ENCODE peak calls at places on chromosomes 12 and 14, in eight cellular contexts. F, I, E, Z, L, Y, R and K are unnamed samples.

GRCh38 chr12:89390802-89391673 is 38.7 kb upstream of the DUSP6 start:
- DNase-seq in R (no peak), Y (no peak), Z (peak), F (peak), L (no peak), E (no peak), I (no peak), K (no peak)

GRCh38 chr12:132478433-132478803 is 11.5 kb upstream of the FBRSL1 start:
- DNase-seq in Y (no peak), F (no peak), R (no peak), Z (no peak), L (no peak), E (no peak), I (no peak), K (no peak)

GRCh38 chr14:31583043-31583442 is 21.8 kb downstream of the NUBPL start:
- DNase-seq in L (no peak), Y (no peak), I (no peak), Z (no peak), E (no peak), R (no peak), F (no peak), K (no peak)

GRCh38 chr14:32303865-32304264 is 25.2 kb upstream of the AKAP6 start:
- DNase-seq in F (no peak), E (no peak), I (no peak), Y (no peak), R (no peak), Z (no peak), L (no peak), K (no peak)

GRCh38 chr14:42965512-42965911 is 1358.8 kb downstream of the LRFN5 start:
- DNase-seq in Z (no peak), E (no peak), Y (no peak), I (no peak), L (no peak), F (no peak), R (no peak), K (no peak)

GRCh38 chr12:80967565-80967964 is 29.8 kb upstream of the LIN7A start:
- DNase-seq in I (no peak), Y (no peak), E (no peak), Z (no peak), F (no peak), L (no peak), R (no peak), K (no peak)

GRCh38 chr14:61444215-61444768 is 122.9 kb downstream of the PRKCH start:
- DNase-seq in E (no peak), L (no peak), I (no peak), Y (peak), R (peak), Z (no peak), F (no peak), K (no peak)

GRCh38 chr12:122072031-122072970 is 6.3 kb upstream of the MLXIP start:
- DNase-seq in Z (peak), I (no peak), L (no peak), Y (no peak), E (no peak), F (peak), R (no peak), K (no peak)

GRCh38 chr14:74401504-74402241 is 24.3 kb downstream of the SYNDIG1L start:
- DNase-seq in E (peak), Y (peak), L (peak), F (no peak), Z (no peak), R (peak), I (peak), K (no peak)

GRCh38 chr12:44817687-44818086 is 58.4 kb downstream of the NELL2 start:
- DNase-seq in Y (no peak), Z (no peak), F (no peak), R (no peak), I (no peak), L (no peak), E (no peak), K (no peak)